ENCODE peak calls at places on chromosomes 6 and 20, in nine cellular contexts. F, V, O, M, C, I, Z, Y and J are unnamed samples.

GRCh38 chr6:155100087-155100486 is 105.0 kb downstream of the TIAM2 start:
- DNase-seq in Y (no peak), O (no peak), V (no peak), C (no peak), F (no peak), I (no peak), Z (no peak), M (no peak), J (no peak)

GRCh38 chr6:40778186-40778585 is 191.0 kb upstream of the LRFN2 start:
- DNase-seq in Z (peak; percentile 54), M (no peak), F (peak; percentile 58), O (no peak), C (no peak), I (no peak), Y (no peak), V (no peak), J (no peak)

GRCh38 chr6:73131706-73132105 is 93.6 kb downstream of the KHDC1L start:
- DNase-seq in Z (no peak), M (no peak), F (peak; percentile 18), O (no peak), I (no peak), V (no peak), Y (no peak), C (no peak), J (no peak)

GRCh38 chr20:51346686-51347485 is 195.6 kb downstream of the NFATC2 start:
- DNase-seq in V (no peak), M (peak; percentile 15), Z (peak; percentile 33), I (no peak), O (no peak), Y (no peak), C (no peak), F (peak; percentile 48), J (no peak)

GRCh38 chr6:3398165-3398562 is 58.7 kb downstream of the SLC22A23 start:
- DNase-seq in O (no peak), C (no peak), F (no peak), I (no peak), V (no peak), Y (no peak), Z (no peak), M (no peak), J (no peak)

GRCh38 chr6:149450679-149451360 is 34.0 kb downstream of the ZC3H12D start:
- DNase-seq in O (no peak), C (peak; percentile 81), F (peak; percentile 75), M (no peak), Z (peak; percentile 77), I (no peak), V (no peak), Y (no peak), J (no peak)

GRCh38 chr6:162442675-162443074 is 284.9 kb downstream of the PRKN start:
- DNase-seq in O (no peak), Y (no peak), C (no peak), F (no peak), Z (no peak), V (no peak), I (no peak), M (no peak), J (no peak)

GRCh38 chr6:37667050-37667814 is 30.5 kb downstream of the MDGA1 start:
- DNase-seq in Y (no peak), I (no peak), M (no peak), V (no peak), F (no peak), C (no peak), O (no peak), Z (peak; percentile 31), J (no peak)

GRCh38 chr20:35661013-35661412 is 3.7 kb downstream of the CPNE1 start:
- DNase-seq in O (peak; percentile 62), Y (no peak), C (no peak), Z (peak; percentile 11), F (no peak), V (peak; percentile 16), I (no peak), M (no peak), J (no peak)

GRCh38 chr6:7812623-7813022 is 86.7 kb downstream of the BMP6 start:
- DNase-seq in C (no peak), M (no peak), O (no peak), F (no peak), Z (no peak), Y (no peak), I (no peak), V (no peak), J (no peak)

GRCh38 chr20:46203510-46203837 is 85.4 kb downstream of the CD40 start:
- DNase-seq in I (no peak), M (no peak), V (no peak), Y (no peak), F (no peak), C (no peak), Z (no peak), O (no peak), J (no peak)

GRCh38 chr6:163355471-163355991 is 59.0 kb upstream of the QKI start:
- DNase-seq in O (no peak), V (no peak), M (no peak), C (peak; percentile 81), F (peak; percentile 79), Z (peak; percentile 86), Y (no peak), I (no peak), J (no peak)

GRCh38 chr20:57772349-57772964 is 62.6 kb upstream of the PMEPA1 start:
- DNase-seq in M (no peak), I (peak; percentile 6), O (peak; percentile 70), F (peak; percentile 86), V (peak; percentile 59), Z (peak; percentile 82), C (no peak), Y (peak; percentile 59), J (peak; percentile 34)

GRCh38 chr6:98469146-98469545 is 365.2 kb upstream of the POU3F2 start:
- DNase-seq in I (no peak), O (no peak), Z (no peak), F (no peak), C (no peak), V (no peak), Y (no peak), M (no peak), J (no peak)

GRCh38 chr6:26122402-26122792 is 35.2 kb downstream of the HFE start:
- DNase-seq in Y (no peak), I (no peak), F (no peak), Z (no peak), M (no peak), C (no peak), O (no peak), V (no peak), J (peak; percentile 52)

GRCh38 chr20:46330831-46331371 is 22.6 kb upstream of the CDH22 start:
- DNase-seq in M (no peak), F (no peak), I (no peak), V (no peak), Y (no peak), Z (no peak), O (no peak), C (no peak), J (no peak)

GRCh38 chr6:45278367-45278766 is 49.8 kb upstream of the RUNX2 start:
- DNase-seq in I (no peak), V (no peak), O (peak; percentile 1), C (no peak), Z (no peak), Y (no peak), M (no peak), F (no peak), J (no peak)

GRCh38 chr6:49582529-49582928 is 32.1 kb downstream of the C6orf141 start:
- DNase-seq in M (no peak), F (no peak), Z (no peak), Y (no peak), I (no peak), V (no peak), O (no peak), C (no peak), J (no peak)

GRCh38 chr6:36386495-36387439 is 702 bp downstream of the ETV7 start:
- DNase-seq in Z (peak; percentile 73), F (peak; percentile 73), O (peak; percentile 68), Y (no peak), V (peak; percentile 28), M (no peak), I (peak; percentile 13), C (peak; percentile 69), J (peak; percentile 12)

GRCh38 chr20:40101479-40102032 is 587.5 kb downstream of the MAFB start:
- DNase-seq in Y (no peak), C (no peak), I (no peak), F (no peak), Z (no peak), V (no peak), O (no peak), M (no peak), J (no peak)

GRCh38 chr20:57573893-57574292 is 13.0 kb downstream of the PCK1 start:
- DNase-seq in V (peak; percentile 43), O (no peak), C (no peak), F (no peak), Z (no peak), M (no peak), I (no peak), Y (no peak), J (peak; percentile 20)

GRCh38 chr6:21986703-21987102 is 310.1 kb downstream of the PRL start:
- DNase-seq in Z (no peak), O (no peak), I (no peak), F (no peak), V (no peak), Y (no peak), C (no peak), M (no peak), J (no peak)

GRCh38 chr6:129186988-129187387 is 304.1 kb downstream of the LAMA2 start:
- DNase-seq in Z (peak; percentile 66), C (no peak), O (no peak), M (no peak), I (no peak), Y (no peak), V (no peak), F (peak; percentile 57), J (no peak)

GRCh38 chr20:33024263-33024601 is 7.2 kb upstream of the BPIFB6 start:
- DNase-seq in M (no peak), I (no peak), O (no peak), F (no peak), Z (no peak), Y (no peak), C (no peak), V (no peak), J (no peak)

GRCh38 chr20:38395165-38395564 is 40.0 kb downstream of the SNHG17 start:
- DNase-seq in V (no peak), M (no peak), I (no peak), Y (no peak), C (no peak), O (no peak), F (peak; percentile 40), Z (no peak), J (no peak)

GRCh38 chr20:31968299-31969126 is 562 bp downstream of the XKR7 start:
- DNase-seq in Y (peak; percentile 89), M (peak; percentile 92), F (peak; percentile 95), I (peak; percentile 80), C (peak; percentile 85), Z (peak; percentile 92), V (peak; percentile 83), O (peak; percentile 97), J (peak; percentile 89)

GRCh38 chr6:110255356-110255755 is 75.1 kb downstream of the CDC40 start:
- DNase-seq in O (peak; percentile 65), C (no peak), F (peak; percentile 72), Y (no peak), Z (peak; percentile 55), M (peak; percentile 55), I (no peak), V (peak; percentile 23), J (peak; percentile 54)

GRCh38 chr6:136685540-136686108 is 106.7 kb downstream of the MAP3K5 start:
- DNase-seq in Y (no peak), V (no peak), C (no peak), M (no peak), O (no peak), I (no peak), F (no peak), Z (no peak), J (no peak)

GRCh38 chr20:63087236-63087871 is 80.6 kb upstream of the BHLHE23 start:
- DNase-seq in Z (no peak), V (no peak), M (peak; percentile 41), C (peak; percentile 40), Y (peak; percentile 76), F (no peak), O (no peak), I (no peak), J (no peak)

GRCh38 chr6:112906737-112907136 is 559.6 kb downstream of the RFPL4B start:
- DNase-seq in Y (no peak), M (no peak), V (no peak), O (no peak), Z (peak; percentile 65), C (no peak), F (peak; percentile 67), I (no peak), J (no peak)

GRCh38 chr6:36126553-36127458 is 3.5 kb upstream of the MAPK13 start:
- DNase-seq in C (no peak), M (no peak), Z (no peak), O (no peak), V (peak; percentile 58), F (no peak), Y (peak; percentile 80), I (no peak), J (no peak)